ENCODE peak calls at places on chromosomes 5 and 9, in ten cellular contexts. One of them, this sample, is unnamed.

GRCh38 chr5:158456756-158457155 is 597.8 kb upstream of the CLINT1 start:
- DNase-seq in cardiac muscle cell: peak
- DNase-seq in left ventricle myocardium inferior: no peak
- DNase-seq in ovary: no peak
- DNase-seq in Peyer's patch: no peak
- DNase-seq in brain microvascular endothelial cell: peak
- DNase-seq in prostate gland: no peak
- DNase-seq in OCI-LY7: no peak
- DNase-seq in fibroblast of lung: peak
- DNase-seq in astrocyte: peak
- DNase-seq in this sample: peak

GRCh38 chr5:7576023-7576715 is 180.2 kb downstream of the ADCY2 start:
- DNase-seq in cardiac muscle cell: no peak
- DNase-seq in left ventricle myocardium inferior: no peak
- DNase-seq in ovary: no peak
- DNase-seq in Peyer's patch: no peak
- DNase-seq in brain microvascular endothelial cell: no peak
- DNase-seq in prostate gland: no peak
- DNase-seq in OCI-LY7: no peak
- DNase-seq in fibroblast of lung: no peak
- DNase-seq in astrocyte: no peak
- DNase-seq in this sample: no peak

GRCh38 chr5:132747064-132747692 is at the start of gene CCNI2:
- DNase-seq in cardiac muscle cell: no peak
- DNase-seq in left ventricle myocardium inferior: no peak
- DNase-seq in ovary: no peak
- DNase-seq in Peyer's patch: peak
- DNase-seq in brain microvascular endothelial cell: no peak
- DNase-seq in prostate gland: no peak
- DNase-seq in OCI-LY7: no peak
- DNase-seq in fibroblast of lung: no peak
- DNase-seq in astrocyte: no peak
- DNase-seq in this sample: no peak

GRCh38 chr5:172806897-172807672 is 27.0 kb upstream of the ERGIC1 start:
- DNase-seq in cardiac muscle cell: peak
- DNase-seq in left ventricle myocardium inferior: peak
- DNase-seq in ovary: peak
- DNase-seq in Peyer's patch: peak
- DNase-seq in brain microvascular endothelial cell: peak
- DNase-seq in prostate gland: peak
- DNase-seq in OCI-LY7: peak
- DNase-seq in fibroblast of lung: peak
- DNase-seq in astrocyte: peak
- DNase-seq in this sample: peak

GRCh38 chr9:34637356-34638137 is at the start of gene SIGMAR1:
- DNase-seq in cardiac muscle cell: peak
- DNase-seq in left ventricle myocardium inferior: peak
- DNase-seq in ovary: peak
- DNase-seq in Peyer's patch: peak
- DNase-seq in brain microvascular endothelial cell: peak
- DNase-seq in prostate gland: peak
- DNase-seq in OCI-LY7: peak
- DNase-seq in fibroblast of lung: peak
- DNase-seq in astrocyte: peak
- DNase-seq in this sample: peak

GRCh38 chr5:32109236-32109635 is 64.9 kb downstream of the GOLPH3 start:
- DNase-seq in cardiac muscle cell: peak
- DNase-seq in left ventricle myocardium inferior: no peak
- DNase-seq in ovary: no peak
- DNase-seq in Peyer's patch: no peak
- DNase-seq in brain microvascular endothelial cell: peak
- DNase-seq in prostate gland: no peak
- DNase-seq in OCI-LY7: no peak
- DNase-seq in fibroblast of lung: peak
- DNase-seq in astrocyte: peak
- DNase-seq in this sample: no peak

GRCh38 chr5:68154119-68154857 is 61.3 kb upstream of the PIK3R1 start:
- DNase-seq in cardiac muscle cell: no peak
- DNase-seq in left ventricle myocardium inferior: no peak
- DNase-seq in ovary: no peak
- DNase-seq in Peyer's patch: no peak
- DNase-seq in brain microvascular endothelial cell: no peak
- DNase-seq in prostate gland: no peak
- DNase-seq in OCI-LY7: no peak
- DNase-seq in fibroblast of lung: no peak
- DNase-seq in astrocyte: no peak
- DNase-seq in this sample: no peak

GRCh38 chr5:145554399-145554798 is 280.7 kb downstream of the PRELID2 start:
- DNase-seq in cardiac muscle cell: peak
- DNase-seq in left ventricle myocardium inferior: no peak
- DNase-seq in ovary: no peak
- DNase-seq in Peyer's patch: no peak
- DNase-seq in brain microvascular endothelial cell: peak
- DNase-seq in prostate gland: no peak
- DNase-seq in OCI-LY7: no peak
- DNase-seq in fibroblast of lung: peak
- DNase-seq in astrocyte: peak
- DNase-seq in this sample: no peak

GRCh38 chr5:34486160-34486765 is 169.9 kb upstream of the RAI14 start:
- DNase-seq in cardiac muscle cell: peak
- DNase-seq in left ventricle myocardium inferior: peak
- DNase-seq in ovary: peak
- DNase-seq in Peyer's patch: peak
- DNase-seq in brain microvascular endothelial cell: peak
- DNase-seq in prostate gland: peak
- DNase-seq in OCI-LY7: peak
- DNase-seq in fibroblast of lung: peak
- DNase-seq in astrocyte: peak
- DNase-seq in this sample: peak

GRCh38 chr9:6414291-6414690 is 1.3 kb downstream of the UHRF2 start:
- DNase-seq in cardiac muscle cell: peak
- DNase-seq in left ventricle myocardium inferior: no peak
- DNase-seq in ovary: no peak
- DNase-seq in Peyer's patch: no peak
- DNase-seq in brain microvascular endothelial cell: peak
- DNase-seq in prostate gland: no peak
- DNase-seq in OCI-LY7: peak
- DNase-seq in fibroblast of lung: peak
- DNase-seq in astrocyte: peak
- DNase-seq in this sample: no peak

GRCh38 chr5:96321371-96321770 is 111.7 kb downstream of the PCSK1 start:
- DNase-seq in cardiac muscle cell: no peak
- DNase-seq in left ventricle myocardium inferior: no peak
- DNase-seq in ovary: no peak
- DNase-seq in Peyer's patch: no peak
- DNase-seq in brain microvascular endothelial cell: no peak
- DNase-seq in prostate gland: no peak
- DNase-seq in OCI-LY7: no peak
- DNase-seq in fibroblast of lung: no peak
- DNase-seq in astrocyte: peak
- DNase-seq in this sample: no peak

GRCh38 chr5:66248874-66249273 is 104.8 kb downstream of the SREK1 start:
- DNase-seq in cardiac muscle cell: no peak
- DNase-seq in left ventricle myocardium inferior: no peak
- DNase-seq in ovary: no peak
- DNase-seq in Peyer's patch: no peak
- DNase-seq in brain microvascular endothelial cell: no peak
- DNase-seq in prostate gland: no peak
- DNase-seq in OCI-LY7: no peak
- DNase-seq in fibroblast of lung: no peak
- DNase-seq in astrocyte: no peak
- DNase-seq in this sample: no peak

GRCh38 chr9:3874472-3875370 is 348.9 kb upstream of the RFX3 start:
- DNase-seq in cardiac muscle cell: no peak
- DNase-seq in left ventricle myocardium inferior: no peak
- DNase-seq in ovary: no peak
- DNase-seq in Peyer's patch: no peak
- DNase-seq in brain microvascular endothelial cell: no peak
- DNase-seq in prostate gland: no peak
- DNase-seq in OCI-LY7: no peak
- DNase-seq in fibroblast of lung: no peak
- DNase-seq in astrocyte: no peak
- DNase-seq in this sample: no peak

GRCh38 chr5:179227578-179228311 is 117.5 kb downstream of the ADAMTS2 start:
- DNase-seq in cardiac muscle cell: peak
- DNase-seq in left ventricle myocardium inferior: no peak
- DNase-seq in ovary: peak
- DNase-seq in Peyer's patch: no peak
- DNase-seq in brain microvascular endothelial cell: no peak
- DNase-seq in prostate gland: no peak
- DNase-seq in OCI-LY7: no peak
- DNase-seq in fibroblast of lung: no peak
- DNase-seq in astrocyte: no peak
- DNase-seq in this sample: no peak

GRCh38 chr5:170486366-170486765 is 17.5 kb upstream of the KCNIP1 start:
- DNase-seq in cardiac muscle cell: no peak
- DNase-seq in left ventricle myocardium inferior: no peak
- DNase-seq in ovary: no peak
- DNase-seq in Peyer's patch: no peak
- DNase-seq in brain microvascular endothelial cell: no peak
- DNase-seq in prostate gland: no peak
- DNase-seq in OCI-LY7: no peak
- DNase-seq in fibroblast of lung: no peak
- DNase-seq in astrocyte: peak
- DNase-seq in this sample: no peak

GRCh38 chr5:3509290-3509689 is 86.3 kb upstream of the IRX1 start:
- DNase-seq in cardiac muscle cell: no peak
- DNase-seq in left ventricle myocardium inferior: no peak
- DNase-seq in ovary: no peak
- DNase-seq in Peyer's patch: no peak
- DNase-seq in brain microvascular endothelial cell: no peak
- DNase-seq in prostate gland: no peak
- DNase-seq in OCI-LY7: no peak
- DNase-seq in fibroblast of lung: no peak
- DNase-seq in astrocyte: no peak
- DNase-seq in this sample: no peak

GRCh38 chr5:134569758-134570364 is 44.4 kb downstream of the JADE2 start:
- DNase-seq in cardiac muscle cell: no peak
- DNase-seq in left ventricle myocardium inferior: no peak
- DNase-seq in ovary: no peak
- DNase-seq in Peyer's patch: no peak
- DNase-seq in brain microvascular endothelial cell: no peak
- DNase-seq in prostate gland: no peak
- DNase-seq in OCI-LY7: no peak
- DNase-seq in fibroblast of lung: no peak
- DNase-seq in astrocyte: no peak
- DNase-seq in this sample: no peak
- H3K27ac ChIP-seq in cardiac muscle cell: no peak
- H3K27ac ChIP-seq in left ventricle myocardium inferior: peak
- H3K27ac ChIP-seq in ovary: no peak
- H3K27ac ChIP-seq in Peyer's patch: no peak
- H3K27ac ChIP-seq in brain microvascular endothelial cell: no peak
- H3K27ac ChIP-seq in prostate gland: no peak
- H3K27ac ChIP-seq in OCI-LY7: no peak
- H3K27ac ChIP-seq in fibroblast of lung: peak
- H3K27ac ChIP-seq in astrocyte: no peak
- H3K27ac ChIP-seq in this sample: peak

GRCh38 chr5:100517301-100517974 is 17.7 kb upstream of the FAM174A start:
- DNase-seq in cardiac muscle cell: no peak
- DNase-seq in left ventricle myocardium inferior: no peak
- DNase-seq in ovary: no peak
- DNase-seq in Peyer's patch: peak
- DNase-seq in brain microvascular endothelial cell: no peak
- DNase-seq in prostate gland: no peak
- DNase-seq in OCI-LY7: peak
- DNase-seq in fibroblast of lung: no peak
- DNase-seq in astrocyte: no peak
- DNase-seq in this sample: no peak

GRCh38 chr5:100516285-100516684 is 18.9 kb upstream of the FAM174A start:
- DNase-seq in cardiac muscle cell: no peak
- DNase-seq in left ventricle myocardium inferior: no peak
- DNase-seq in ovary: no peak
- DNase-seq in Peyer's patch: no peak
- DNase-seq in brain microvascular endothelial cell: no peak
- DNase-seq in prostate gland: no peak
- DNase-seq in OCI-LY7: no peak
- DNase-seq in fibroblast of lung: no peak
- DNase-seq in astrocyte: no peak
- DNase-seq in this sample: no peak

GRCh38 chr5:100519075-100519474 is 16.1 kb upstream of the FAM174A start:
- DNase-seq in cardiac muscle cell: no peak
- DNase-seq in left ventricle myocardium inferior: no peak
- DNase-seq in ovary: no peak
- DNase-seq in Peyer's patch: no peak
- DNase-seq in brain microvascular endothelial cell: no peak
- DNase-seq in prostate gland: no peak
- DNase-seq in OCI-LY7: no peak
- DNase-seq in fibroblast of lung: no peak
- DNase-seq in astrocyte: no peak
- DNase-seq in this sample: no peak

GRCh38 chr5:100518377-100518776 is 16.8 kb upstream of the FAM174A start:
- DNase-seq in cardiac muscle cell: no peak
- DNase-seq in left ventricle myocardium inferior: no peak
- DNase-seq in ovary: no peak
- DNase-seq in Peyer's patch: no peak
- DNase-seq in brain microvascular endothelial cell: no peak
- DNase-seq in prostate gland: no peak
- DNase-seq in OCI-LY7: no peak
- DNase-seq in fibroblast of lung: no peak
- DNase-seq in astrocyte: no peak
- DNase-seq in this sample: no peak

GRCh38 chr5:100520348-100520747 is 14.8 kb upstream of the FAM174A start:
- DNase-seq in cardiac muscle cell: no peak
- DNase-seq in left ventricle myocardium inferior: no peak
- DNase-seq in ovary: no peak
- DNase-seq in Peyer's patch: no peak
- DNase-seq in brain microvascular endothelial cell: no peak
- DNase-seq in prostate gland: no peak
- DNase-seq in OCI-LY7: no peak
- DNase-seq in fibroblast of lung: no peak
- DNase-seq in astrocyte: no peak
- DNase-seq in this sample: no peak
- TF ChIP-seq CTCF in cardiac muscle cell: no peak
- TF ChIP-seq CTCF in left ventricle myocardium inferior: no peak
- TF ChIP-seq CTCF in ovary: no peak
- TF ChIP-seq CTCF in Peyer's patch: no peak
- TF ChIP-seq CTCF in brain microvascular endothelial cell: peak
- TF ChIP-seq CTCF in prostate gland: no peak
- TF ChIP-seq CTCF in OCI-LY7: peak
- TF ChIP-seq CTCF in fibroblast of lung: no peak
- TF ChIP-seq CTCF in astrocyte: no peak
- TF ChIP-seq CTCF in this sample: no peak

GRCh38 chr5:42970636-42971559 is 69.2 kb downstream of the ANXA2R start:
- DNase-seq in cardiac muscle cell: peak
- DNase-seq in left ventricle myocardium inferior: peak
- DNase-seq in ovary: no peak
- DNase-seq in Peyer's patch: no peak
- DNase-seq in brain microvascular endothelial cell: no peak
- DNase-seq in prostate gland: no peak
- DNase-seq in OCI-LY7: no peak
- DNase-seq in fibroblast of lung: no peak
- DNase-seq in astrocyte: no peak
- DNase-seq in this sample: no peak

GRCh38 chr5:42974546-42974945 is 65.6 kb downstream of the ANXA2R start:
- DNase-seq in cardiac muscle cell: no peak
- DNase-seq in left ventricle myocardium inferior: no peak
- DNase-seq in ovary: no peak
- DNase-seq in Peyer's patch: no peak
- DNase-seq in brain microvascular endothelial cell: peak
- DNase-seq in prostate gland: no peak
- DNase-seq in OCI-LY7: no peak
- DNase-seq in fibroblast of lung: no peak
- DNase-seq in astrocyte: peak
- DNase-seq in this sample: no peak
- H3K27ac ChIP-seq in cardiac muscle cell: no peak
- H3K27ac ChIP-seq in left ventricle myocardium inferior: no peak
- H3K27ac ChIP-seq in ovary: no peak
- H3K27ac ChIP-seq in Peyer's patch: no peak
- H3K27ac ChIP-seq in brain microvascular endothelial cell: no peak
- H3K27ac ChIP-seq in prostate gland: no peak
- H3K27ac ChIP-seq in OCI-LY7: no peak
- H3K27ac ChIP-seq in fibroblast of lung: no peak
- H3K27ac ChIP-seq in astrocyte: peak
- H3K27ac ChIP-seq in this sample: no peak

GRCh38 chr9:93427655-93428379 is 23.7 kb upstream of the FAM120A start:
- DNase-seq in cardiac muscle cell: no peak
- DNase-seq in left ventricle myocardium inferior: no peak
- DNase-seq in ovary: no peak
- DNase-seq in Peyer's patch: no peak
- DNase-seq in brain microvascular endothelial cell: no peak
- DNase-seq in prostate gland: no peak
- DNase-seq in OCI-LY7: no peak
- DNase-seq in fibroblast of lung: no peak
- DNase-seq in astrocyte: no peak
- DNase-seq in this sample: no peak
- TF ChIP-seq CTCF in cardiac muscle cell: peak
- TF ChIP-seq CTCF in left ventricle myocardium inferior: peak
- TF ChIP-seq CTCF in ovary: no peak
- TF ChIP-seq CTCF in Peyer's patch: peak
- TF ChIP-seq CTCF in brain microvascular endothelial cell: peak
- TF ChIP-seq CTCF in prostate gland: no peak
- TF ChIP-seq CTCF in OCI-LY7: peak
- TF ChIP-seq CTCF in fibroblast of lung: no peak
- TF ChIP-seq CTCF in astrocyte: no peak
- TF ChIP-seq CTCF in this sample: no peak

This sample was measured in right lobe of liver.